ENCODE peak calls at places on chromosomes 4 and X, in eight cellular contexts. X, Z, U, Y, C, E, T and Q are unnamed samples.

GRCh38 chrX:107566603-107567262 is 61.6 kb upstream of the PRPS1 start:
- DNase-seq in C (no peak), E (no peak), X (no peak), Y (no peak), T (no peak), Z (no peak), U (no peak), Q (no peak)

GRCh38 chr4:26171953-26172352 is 148.9 kb upstream of the RBPJ start:
- DNase-seq in T (no peak), U (no peak), X (no peak), C (no peak), Y (peak), E (no peak), Z (no peak), Q (no peak)

GRCh38 chr4:125750827-125751466 is 436.2 kb downstream of the FAT4 start:
- DNase-seq in Z (no peak), U (no peak), Y (peak), E (no peak), T (no peak), C (no peak), X (no peak), Q (no peak)

GRCh38 chr4:109444182-109444844 is 10.7 kb downstream of the SEC24B start:
- DNase-seq in E (peak), U (no peak), C (no peak), Y (no peak), Z (no peak), X (no peak), T (no peak), Q (peak)

GRCh38 chr4:32172761-32173160 is 1452.6 kb downstream of the PCDH7 start:
- DNase-seq in Y (peak), T (no peak), C (no peak), U (no peak), Z (no peak), X (no peak), E (no peak), Q (no peak)

GRCh38 chr4:17066972-17067371 is 168.5 kb upstream of the LDB2 start:
- DNase-seq in U (no peak), Y (peak), E (no peak), Z (no peak), X (no peak), C (no peak), T (no peak), Q (no peak)

GRCh38 chrX:140480765-140481164 is 24.1 kb downstream of the SOX3 start:
- DNase-seq in Z (no peak), Y (no peak), U (no peak), X (no peak), T (no peak), C (no peak), E (no peak), Q (no peak)

GRCh38 chr4:637536-637935 is 12.2 kb downstream of the PDE6B start:
- DNase-seq in T (no peak), Z (no peak), Y (no peak), E (no peak), C (no peak), U (no peak), X (no peak), Q (no peak)

GRCh38 chr4:83219344-83219990 is 65.1 kb downstream of the COQ2 start:
- DNase-seq in X (peak), U (peak), Z (peak), T (no peak), C (peak), E (peak), Y (no peak), Q (peak)

GRCh38 chrX:46447384-46447783 is 97.8 kb downstream of the ZNF674 start:
- DNase-seq in Z (no peak), Y (no peak), X (no peak), U (no peak), T (no peak), E (no peak), C (no peak), Q (peak)

GRCh38 chrX:36916941-36917340 is 91.2 kb upstream of the FAM47C start:
- DNase-seq in U (no peak), C (no peak), X (no peak), Z (no peak), E (no peak), T (no peak), Y (no peak), Q (no peak)

GRCh38 chrX:117429511-117429910 is 687.1 kb downstream of the KLHL13 start:
- DNase-seq in U (no peak), Y (no peak), E (no peak), X (no peak), T (no peak), Z (no peak), C (no peak), Q (no peak)